ENCODE peak calls at places on chromosomes 4 and X, in ten cellular contexts. Y, D, I, R, H, N, F, J, P and E are unnamed samples.

GRCh38 chrX:11365426-11365825 is 72.2 kb downstream of the AMELX start:
- DNase-seq in R (no peak), Y (no peak), J (no peak), N (no peak), P (no peak), I (no peak), H (no peak), F (no peak), D (no peak), E (no peak)

GRCh38 chr4:90328558-90328957 is 201.4 kb downstream of the CCSER1 start:
- DNase-seq in N (no peak), D (no peak), F (peak; percentile 15), I (no peak), J (no peak), H (peak; percentile 3), P (no peak), Y (peak; percentile 44), R (peak; percentile 20), E (peak; percentile 41)

GRCh38 chr4:54440394-54441223 is 211.5 kb downstream of the PDGFRA start:
- DNase-seq in P (peak; percentile 34), H (peak; percentile 47), F (no peak), J (no peak), I (no peak), N (no peak), D (peak; percentile 26), Y (peak; percentile 29), R (no peak), E (peak; percentile 89)

GRCh38 chr4:130349745-130350144 is 1253.8 kb downstream of the C4orf33 start:
- DNase-seq in N (no peak), H (no peak), D (no peak), J (no peak), P (no peak), Y (no peak), R (no peak), I (no peak), F (no peak), E (no peak)

GRCh38 chr4:113131146-113131545 is 81.7 kb downstream of the ANK2 start:
- DNase-seq in J (no peak), F (no peak), H (no peak), I (no peak), R (no peak), P (no peak), Y (no peak), D (no peak), N (no peak), E (no peak)

GRCh38 chr4:33073811-33074210 is 2353.6 kb downstream of the PCDH7 start:
- DNase-seq in D (no peak), H (peak; percentile 66), Y (no peak), P (no peak), I (no peak), N (no peak), R (no peak), F (no peak), J (no peak), E (no peak)

GRCh38 chrX:53122013-53122412 is 28.1 kb downstream of the KANTR start:
- DNase-seq in N (no peak), I (no peak), F (peak; percentile 47), Y (no peak), P (no peak), D (no peak), R (no peak), J (no peak), H (no peak), E (no peak)

GRCh38 chr4:8542776-8543525 is 37.2 kb upstream of the GPR78 start:
- DNase-seq in R (no peak), D (no peak), N (no peak), H (peak; percentile 60), Y (no peak), F (no peak), P (no peak), J (no peak), I (no peak), E (no peak)

GRCh38 chr4:184648220-184649025 is 824 bp downstream of the CASP3 start:
- DNase-seq in P (peak; percentile 63), D (no peak), Y (no peak), I (peak; percentile 41), N (peak; percentile 13), R (no peak), F (peak; percentile 75), J (peak; percentile 21), H (peak; percentile 54), E (peak; percentile 58)

GRCh38 chr4:101853028-101853427 is 62.5 kb downstream of the BANK1 start:
- DNase-seq in I (no peak), P (peak; percentile 39), F (no peak), J (no peak), D (no peak), N (no peak), H (no peak), R (no peak), Y (no peak), E (no peak)

GRCh38 chr4:144970597-144970996 is 127.4 kb downstream of the ANAPC10 start:
- DNase-seq in D (no peak), Y (no peak), I (no peak), R (no peak), J (no peak), F (no peak), N (no peak), H (no peak), P (peak; percentile 71), E (no peak)

GRCh38 chr4:170090667-170091052 is 904 bp upstream of the AADAT start:
- DNase-seq in F (no peak), N (no peak), J (no peak), P (no peak), D (peak; percentile 26), R (no peak), H (peak; percentile 41), Y (no peak), I (no peak), E (peak; percentile 4)

GRCh38 chr4:145207934-145208333 is 27.5 kb upstream of the OTUD4 start:
- DNase-seq in R (no peak), F (no peak), D (no peak), J (no peak), P (no peak), I (no peak), N (no peak), H (no peak), Y (no peak), E (no peak)

GRCh38 chr4:101960431-101960830 is 169.9 kb downstream of the BANK1 start:
- DNase-seq in R (no peak), P (no peak), F (no peak), D (no peak), N (no peak), J (no peak), I (no peak), Y (no peak), H (no peak), E (no peak)

GRCh38 chrX:10579018-10579752 is 41.2 kb downstream of the MID1 start:
- DNase-seq in D (peak; percentile 38), H (peak; percentile 60), Y (peak; percentile 78), R (peak; percentile 65), I (no peak), P (no peak), J (no peak), F (no peak), N (no peak), E (no peak)

GRCh38 chr4:149371021-149371420 is 444.6 kb downstream of the IQCM start:
- DNase-seq in F (no peak), R (peak; percentile 7), N (no peak), P (peak; percentile 58), J (no peak), D (peak; percentile 24), Y (peak; percentile 67), H (peak; percentile 60), I (no peak), E (peak; percentile 53)

GRCh38 chr4:126071346-126072333 is 756.9 kb downstream of the FAT4 start:
- DNase-seq in J (no peak), R (peak; percentile 83), F (peak; percentile 22), Y (no peak), H (peak; percentile 42), D (no peak), P (no peak), I (no peak), N (no peak), E (peak; percentile 25)

GRCh38 chr4:88054909-88055308 is 47.5 kb downstream of the PKD2 start:
- DNase-seq in N (no peak), D (peak; percentile 5), I (no peak), P (peak; percentile 29), J (no peak), F (no peak), H (peak; percentile 48), Y (peak; percentile 23), R (peak; percentile 9), E (peak; percentile 49)

GRCh38 chr4:149752729-149753128 is 62.9 kb downstream of the IQCM start:
- DNase-seq in Y (no peak), F (no peak), J (no peak), I (no peak), P (no peak), H (no peak), D (no peak), N (no peak), R (no peak), E (no peak)

GRCh38 chr4:82217986-82218715 is 155.6 kb downstream of the HNRNPD start:
- DNase-seq in F (no peak), H (no peak), R (no peak), Y (peak; percentile 10), J (no peak), N (no peak), D (no peak), I (no peak), P (no peak), E (no peak)

GRCh38 chr4:140861359-140862181 is 105.4 kb upstream of the TBC1D9 start:
- DNase-seq in P (peak; percentile 87), F (peak; percentile 26), N (no peak), R (peak; percentile 63), Y (peak; percentile 74), H (peak; percentile 78), J (peak; percentile 7), I (peak; percentile 24), D (peak; percentile 56), E (peak; percentile 79)

GRCh38 chrX:29466441-29466840 is 748.9 kb upstream of the MAGEB2 start:
- DNase-seq in D (no peak), P (no peak), N (no peak), R (no peak), H (no peak), J (no peak), F (no peak), Y (no peak), I (no peak), E (no peak)